ENCODE peak calls at places on chromosomes 11 and 22, in ten cellular contexts. P is mammary epithelial cell, K is neural progenitor cell, W is pancreas, T is IMR-90, F is uterus, Z is astrocyte of the cerebellum, S is Caco-2, D is psoas muscle, M is AG04449. V is an unnamed sample.

GRCh38 chr11:45182902-45183301 is 36.5 kb downstream of the PRDM11 start:
- DNase-seq in Z (no peak), P (no peak), W (no peak), D (no peak), F (no peak), K (peak; percentile 54), M (no peak), T (peak; percentile 19), S (peak; percentile 35), V (no peak)

GRCh38 chr11:82398300-82398815 is 335.3 kb downstream of the FAM181B start:
- DNase-seq in S (no peak), F (no peak), T (no peak), K (no peak), M (no peak), Z (no peak), W (no peak), P (no peak), D (no peak), V (no peak)

GRCh38 chr11:126997196-126997595 is 3.4 kb downstream of the KIRREL3 start:
- DNase-seq in K (no peak), F (no peak), S (no peak), M (no peak), W (no peak), D (no peak), T (peak; percentile 23), Z (no peak), P (no peak), V (no peak)

GRCh38 chr11:104146421-104146820 is 17.5 kb downstream of the PDGFD start:
- DNase-seq in F (no peak), Z (no peak), K (no peak), T (no peak), S (no peak), W (no peak), D (no peak), M (no peak), P (no peak), V (no peak)

GRCh38 chr22:45006101-45006872 is 3.5 kb downstream of the PHF21B start:
- DNase-seq in P (no peak), S (no peak), Z (no peak), M (no peak), F (no peak), K (no peak), D (no peak), W (no peak), T (no peak), V (no peak)

GRCh38 chr22:40196628-40197027 is 18.9 kb downstream of the TNRC6B start:
- DNase-seq in D (no peak), P (peak; percentile 92), Z (peak; percentile 80), W (no peak), M (peak; percentile 62), S (no peak), T (peak; percentile 97), K (no peak), F (no peak), V (peak; percentile 73)

GRCh38 chr22:45531441-45531840 is 28.8 kb downstream of the FBLN1 start:
- DNase-seq in T (no peak), W (no peak), M (no peak), Z (no peak), D (no peak), S (no peak), K (no peak), F (no peak), P (peak; percentile 39), V (no peak)

GRCh38 chr11:1574256-1575242 is 2.5 kb upstream of the DUSP8 start:
- DNase-seq in Z (no peak), P (peak; percentile 24), D (peak; percentile 77), K (peak; percentile 73), M (no peak), T (peak; percentile 23), W (no peak), S (peak; percentile 82), F (peak; percentile 68), V (no peak)

DNA sequence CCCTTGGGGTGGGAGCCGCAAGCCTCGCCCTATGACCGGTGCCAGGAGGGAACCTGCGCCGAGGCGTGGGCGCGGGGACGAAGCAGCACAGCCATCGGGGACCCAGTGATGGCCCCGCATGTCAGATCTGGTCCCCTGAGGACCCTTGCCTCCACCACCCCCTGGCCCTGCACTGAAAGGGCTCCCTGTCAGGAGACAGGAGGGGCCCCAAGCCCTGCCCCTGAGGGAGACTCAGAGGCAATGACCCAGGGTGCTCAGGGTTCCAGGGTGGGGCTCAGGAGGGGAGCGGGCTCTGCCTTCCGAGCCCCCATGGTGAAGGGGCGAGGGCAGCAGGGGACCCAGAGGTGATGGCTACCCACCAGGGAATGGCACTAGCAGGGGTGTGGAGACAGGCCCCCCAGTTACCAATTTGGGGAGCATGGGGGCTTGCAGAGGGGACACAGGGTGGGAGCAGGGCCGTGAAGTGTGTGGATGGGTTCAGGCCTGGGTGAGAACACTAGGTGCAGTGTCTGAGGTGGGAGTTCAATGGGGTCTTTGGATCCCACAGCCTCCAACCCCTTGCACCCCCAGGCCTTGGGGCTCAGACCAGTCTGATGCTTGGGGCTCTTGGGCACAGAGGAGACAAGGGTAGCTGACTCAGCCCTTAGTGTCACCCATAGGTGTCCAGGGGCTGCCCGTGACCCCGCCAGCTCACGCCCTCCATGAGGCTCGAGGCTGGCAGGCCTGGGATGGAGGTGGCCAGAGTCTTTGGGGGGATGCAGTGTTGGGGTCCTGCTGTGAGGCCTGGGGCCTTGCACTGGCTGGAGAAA is 499 bp downstream of the LRRC56 start:
- DNase-seq in F (no peak), D (peak; percentile 50), K (no peak), P (no peak), T (no peak), S (peak; percentile 5), Z (no peak), W (peak; percentile 31), M (no peak), V (no peak)
- H3K4me3 ChIP-seq in F (no peak overlapping the region), D (peak overlapping the region; percentile 81), K (peak overlapping the region; percentile 38), P (peak overlapping the region; percentile 32), T (peak overlapping the region; percentile 34), S (peak overlapping the region; percentile 66), Z (peak overlapping the region; percentile 33), W (peak overlapping the region; percentile 50), M (peak overlapping the region; percentile 49), V (peak overlapping the region; percentile 38)

DNA sequence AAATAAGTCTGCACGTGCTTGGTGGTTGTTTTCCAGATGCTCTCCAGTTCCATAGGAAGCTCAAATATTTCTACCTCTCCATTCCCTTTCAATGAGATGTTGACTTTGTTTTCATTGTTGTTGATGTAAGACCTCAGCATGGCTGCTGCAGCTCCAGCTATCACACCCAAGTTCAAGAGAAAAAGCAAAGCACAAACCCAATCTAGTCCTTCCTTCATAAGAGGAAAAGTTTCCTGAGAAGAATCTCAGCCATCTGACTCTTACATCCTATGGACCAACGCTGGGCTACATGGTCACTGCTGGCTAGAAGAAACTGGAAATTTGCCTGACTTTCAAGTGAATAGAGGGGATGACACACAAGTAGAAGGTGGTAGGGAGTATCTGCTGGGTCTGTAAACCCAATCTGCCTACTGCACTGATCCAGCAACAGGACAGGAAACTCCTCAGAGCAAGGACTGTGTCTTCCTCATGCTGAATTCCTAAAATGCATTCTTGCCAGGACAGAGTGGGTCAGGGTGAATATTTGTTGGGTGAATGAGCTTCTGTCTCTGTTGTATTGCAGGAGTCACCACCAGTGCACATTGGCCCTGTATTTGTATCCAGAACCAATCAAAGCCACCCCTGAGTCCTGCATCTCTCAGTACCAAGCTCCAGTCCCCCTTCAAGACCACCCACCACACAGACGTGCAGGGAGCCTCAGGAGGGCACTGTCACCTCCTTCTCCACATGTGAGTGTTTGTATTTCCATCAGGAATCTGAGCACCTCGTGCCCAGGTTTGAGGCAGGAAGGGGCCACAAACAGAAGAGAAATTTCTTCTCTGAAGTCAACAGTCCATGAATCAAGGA is 118.0 kb upstream of the IGLL5 start:
- DNase-seq in F (no peak), T (no peak), D (no peak), M (no peak), P (no peak), K (peak; percentile 8), W (no peak), Z (no peak), S (no peak), V (no peak)
- H3K4me3 ChIP-seq in F (no peak overlapping the region), T (no peak overlapping the region), D (no peak overlapping the region), M (no peak overlapping the region), P (no peak overlapping the region), K (no peak overlapping the region), W (no peak overlapping the region), Z (no peak overlapping the region), S (no peak overlapping the region), V (no peak overlapping the region)

GRCh38 chr11:71447791-71448256 is 369 bp downstream of the DHCR7 start:
- DNase-seq in S (peak; percentile 84), F (no peak), W (no peak), M (no peak), P (peak; percentile 26), D (no peak), T (no peak), K (peak; percentile 84), Z (no peak), V (no peak)

GRCh38 chr11:71448257-71449161 is at the start of gene DHCR7:
- DNase-seq in D (peak; percentile 96), F (peak; percentile 91), Z (peak; percentile 81), K (peak; percentile 98), T (peak; percentile 93), S (peak; percentile 100), M (no peak), P (peak; percentile 92), W (peak; percentile 94), V (peak; percentile 85)

GRCh38 chr11:71444811-71445210 is 3.4 kb downstream of the DHCR7 start:
- DNase-seq in F (no peak), Z (no peak), T (no peak), M (no peak), S (no peak), P (no peak), K (no peak), W (no peak), D (no peak), V (no peak)

GRCh38 chr11:71446150-71446549 is 2.0 kb downstream of the DHCR7 start:
- DNase-seq in W (no peak), F (no peak), K (no peak), Z (no peak), S (no peak), D (no peak), P (no peak), T (no peak), M (no peak), V (no peak)

DNA sequence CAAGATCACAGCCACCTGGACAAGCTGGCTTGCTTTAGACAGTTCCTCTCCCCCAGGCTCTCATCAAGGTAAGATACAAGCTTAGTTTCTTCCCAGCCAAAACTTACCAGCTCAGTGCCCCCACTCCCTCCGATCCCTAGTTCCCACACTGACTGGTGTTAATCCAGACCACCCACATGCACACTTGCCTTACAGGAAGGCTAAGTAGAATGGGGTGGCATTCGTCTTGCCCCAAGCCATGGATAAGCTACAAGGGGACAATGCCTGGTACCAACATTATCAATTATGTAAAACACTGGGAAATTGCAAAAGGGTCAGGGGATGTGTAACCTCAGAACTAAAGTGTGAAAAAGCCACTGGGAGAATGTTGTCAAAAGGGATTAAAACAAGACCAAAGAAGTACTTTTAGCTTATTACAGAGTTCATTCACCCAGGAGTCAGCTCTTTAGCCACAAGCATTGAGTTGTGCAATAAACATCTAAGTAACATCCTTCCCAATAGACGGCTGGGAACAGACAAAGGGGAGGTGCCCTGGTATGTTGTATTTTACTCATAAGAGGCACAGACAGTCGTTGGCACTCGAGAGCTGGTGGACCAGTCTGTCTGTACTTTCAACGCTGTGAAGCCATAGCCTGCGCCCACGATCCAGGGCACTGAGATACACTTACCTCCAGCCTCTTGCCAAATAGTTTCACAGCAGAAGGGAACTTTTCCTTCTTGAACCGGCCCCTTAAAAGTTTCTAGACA is 1.1 kb downstream of the DHCR7 start:
- DNase-seq in P (peak; percentile 83), S (peak; percentile 31), F (no peak), Z (peak; percentile 12), K (peak; percentile 66), D (no peak), T (peak; percentile 66), M (no peak), W (no peak), V (peak; percentile 63)
- H3K4me3 ChIP-seq in P (peak overlapping the region; percentile 97), S (peak overlapping the region; percentile 88), F (peak overlapping the region; percentile 87), Z (peak overlapping the region; percentile 83), K (peak overlapping the region; percentile 62), D (peak overlapping the region; percentile 91), T (no peak overlapping the region), M (peak overlapping the region; percentile 97), W (peak overlapping the region; percentile 79), V (peak overlapping the region; percentile 83)

GRCh38 chr11:111513240-111513605 is 1.0 kb upstream of the BTG4 start:
- DNase-seq in P (peak; percentile 90), Z (no peak), S (no peak), D (no peak), K (no peak), W (no peak), F (no peak), M (no peak), T (no peak), V (no peak)
- H3K4me3 ChIP-seq in P (peak overlapping the region; percentile 43), Z (no peak overlapping the region), S (no peak overlapping the region), D (peak overlapping the region; percentile 65), K (peak overlapping the region; percentile 57), W (no peak overlapping the region), F (no peak overlapping the region), M (peak overlapping the region; percentile 52), T (no peak overlapping the region), V (peak overlapping the region; percentile 44)

V was measured in skeletal muscle cell.